ENCODE peak calls at places on chromosome 14, in eight cellular contexts. D is astrocyte of the cerebellum; B is caudate nucleus; Q is hippocampal formation; E is GM20000; V is stimulated activated CD4-positive, alpha-beta T cell treated with anti-CD3 and anti-CD28 coated beads, Interleukin-4, amount 100 ng/mL, for 24 hours; T is endothelial cell of umbilical vein; L is memory B cell. P is an unnamed sample.

GRCh38 chr14:80316426-80316825 is 105.1 kb upstream of the DIO2 start:
- DNase-seq in D (no peak), T (no peak), B (no peak), L (no peak), Q (no peak), V (no peak), E (no peak), P (no peak)

GRCh38 chr14:103230021-103230420 is 104.0 kb upstream of the EIF5 start:
- DNase-seq in B (no peak), Q (no peak), E (peak), L (no peak), T (no peak), D (no peak), V (no peak), P (no peak)

GRCh38 chr14:96189288-96189711 is 15.3 kb upstream of the BDKRB2 start:
- DNase-seq in Q (no peak), T (no peak), D (no peak), V (no peak), L (no peak), B (no peak), E (peak), P (peak)

GRCh38 chr14:101097109-101097793 is 193.7 kb upstream of the RTL1 start:
- DNase-seq in B (no peak), V (no peak), E (no peak), T (peak), L (no peak), D (no peak), Q (no peak), P (no peak)

GRCh38 chr14:68952544-68953535 is 26.3 kb downstream of the ACTN1 start:
- DNase-seq in T (no peak), L (no peak), Q (no peak), D (peak), B (no peak), E (no peak), V (no peak), P (no peak)

GRCh38 chr14:89827260-89827659 is 127.3 kb downstream of the EFCAB11 start:
- DNase-seq in B (no peak), Q (no peak), E (no peak), D (no peak), T (no peak), V (no peak), L (no peak), P (no peak)

GRCh38 chr14:49975286-49975685 is 82.4 kb downstream of the ARF6 start:
- DNase-seq in V (no peak), B (no peak), Q (no peak), T (peak), L (no peak), D (peak), E (no peak), P (no peak)

GRCh38 chr14:76883437-76883836 is 57.2 kb downstream of the LRRC74A start:
- DNase-seq in L (no peak), D (no peak), V (no peak), Q (no peak), T (no peak), B (no peak), E (no peak), P (no peak)

GRCh38 chr14:100560999-100561398 is 26.2 kb downstream of the BEGAIN start:
- DNase-seq in T (no peak), B (no peak), E (no peak), Q (no peak), D (no peak), L (no peak), V (no peak), P (no peak)

GRCh38 chr14:61570188-61570960 is 124.9 kb upstream of the HIF1A start:
- DNase-seq in T (no peak), D (no peak), Q (no peak), V (no peak), L (no peak), B (no peak), E (no peak), P (no peak)

GRCh38 chr14:83975435-83976222 is 1554.3 kb upstream of the FLRT2 start:
- DNase-seq in E (no peak), V (no peak), T (peak), L (no peak), D (no peak), Q (no peak), B (no peak), P (no peak)

GRCh38 chr14:32075636-32076277 is 1.3 kb upstream of the ARHGAP5 start:
- DNase-seq in Q (no peak), B (no peak), L (no peak), T (no peak), V (no peak), E (peak), D (no peak), P (no peak)